ENCODE peak calls at places on chromosome 21, in four cellular contexts. J, G, C and F are unnamed samples.

GRCh38 chr21:16082038-16082816 is 352.4 kb downstream of the USP25 start:
- DNase-seq in J (no peak), G (no peak), C (no peak), F (no peak)

GRCh38 chr21:25639922-25640670 is 1.0 kb downstream of the JAM2 start:
- DNase-seq in J (no peak), G (peak; percentile 10), C (peak; percentile 44), F (no peak)

GRCh38 chr21:29185172-29185571 is 54.7 kb downstream of the MAP3K7CL start:
- DNase-seq in J (no peak), G (no peak), C (no peak), F (no peak)

GRCh38 chr21:22791986-22792560 is 1793.9 kb downstream of the NCAM2 start:
- DNase-seq in J (no peak), G (peak; percentile 38), C (no peak), F (no peak)

GRCh38 chr21:29025328-29025713 is 853 bp downstream of the USP16 start:
- DNase-seq in J (no peak), G (no peak), C (no peak), F (no peak)

GRCh38 chr21:32826317-32827167 is 55.0 kb upstream of the PAXBP1 start:
- DNase-seq in J (no peak), G (peak; percentile 83), C (peak; percentile 23), F (no peak)

GRCh38 chr21:37496972-37497371 is 130.4 kb downstream of the DYRK1A start:
- DNase-seq in J (no peak), G (no peak), C (no peak), F (no peak)

GRCh38 chr21:37338671-37339526 is 27.7 kb upstream of the DYRK1A start:
- DNase-seq in J (no peak), G (no peak), C (peak; percentile 69), F (no peak)

GRCh38 chr21:34037446-34037845 is 35.9 kb upstream of the MRPS6 start:
- DNase-seq in J (no peak), G (no peak), C (no peak), F (no peak)

GRCh38 chr21:33369586-33369985 is 33.6 kb upstream of the IFNGR2 start:
- DNase-seq in J (no peak), G (no peak), C (no peak), F (no peak)

GRCh38 chr21:25170681-25171080 is 436.6 kb downstream of the MRPL39 start:
- DNase-seq in J (no peak), G (no peak), C (no peak), F (no peak)

GRCh38 chr21:25462517-25462971 is 144.7 kb downstream of the MRPL39 start:
- DNase-seq in J (no peak), G (no peak), C (no peak), F (no peak)

GRCh38 chr21:17536381-17536780 is 23.5 kb downstream of the CXADR start:
- DNase-seq in J (no peak), G (peak; percentile 20), C (no peak), F (no peak)

GRCh38 chr21:32733356-32733755 is 5.5 kb upstream of the SYNJ1 start:
- DNase-seq in J (no peak), G (no peak), C (no peak), F (no peak)

GRCh38 chr21:35238119-35238518 is 189.0 kb upstream of the RUNX1 start:
- DNase-seq in J (no peak), G (no peak), C (no peak), F (no peak)
- H3K4me1 ChIP-seq in J (no peaks in the 10 kb centered on the region), G (no peaks in the 10 kb centered on the region), C (no peaks in the 10 kb centered on the region), F (peaks cover 7% of the 10 kb centered on the region)

GRCh38 chr21:42319851-42320602 is 4.8 kb upstream of the TFF3 start:
- DNase-seq in J (no peak), G (peak; percentile 55), C (no peak), F (no peak)
- TF ChIP-seq CTCF in J (no peak), G (no peak), C (peak; percentile 15), F (no peak)

GRCh38 chr21:45887121-45887611 is 94.4 kb upstream of the COL6A1 start:
- DNase-seq in J (no peak), G (no peak), C (peak; percentile 25), F (no peak)
- H3K4me1 ChIP-seq in J (no peaks in the 10 kb centered on the region), G (peaks cover 9% of the 10 kb centered on the region), C (peaks cover 13% of the 10 kb centered on the region), F (no peaks in the 10 kb centered on the region)

GRCh38 chr21:42239973-42240372 is 21.0 kb downstream of the ABCG1 start:
- DNase-seq in J (peak; percentile 13), G (no peak), C (no peak), F (no peak)
- TF ChIP-seq CTCF in J (no peak), G (no peak), C (no peak), F (no peak)

GRCh38 chr21:43993420-43993934 is 18.6 kb upstream of the TRAPPC10 start:
- DNase-seq in J (no peak), G (no peak), C (no peak), F (no peak)

GRCh38 chr21:43994085-43994484 is 18.0 kb upstream of the TRAPPC10 start:
- DNase-seq in J (no peak), G (no peak), C (no peak), F (no peak)

GRCh38 chr21:43992121-43992520 is 20.0 kb upstream of the TRAPPC10 start:
- DNase-seq in J (no peak), G (no peak), C (no peak), F (no peak)

GRCh38 chr21:43995521-43996105 is 16.5 kb upstream of the TRAPPC10 start:
- DNase-seq in J (no peak), G (no peak), C (no peak), F (no peak)

GRCh38 chr21:43994646-43995045 is 17.5 kb upstream of the TRAPPC10 start:
- DNase-seq in J (no peak), G (no peak), C (no peak), F (no peak)
- H3K4me1 ChIP-seq in J (no peaks in the 10 kb centered on the region), G (no peaks in the 10 kb centered on the region), C (no peaks in the 10 kb centered on the region), F (no peaks in the 10 kb centered on the region)

GRCh38 chr21:31145271-31145801 is 107.1 kb upstream of the KRTAP19-8 start:
- DNase-seq in J (no peak), G (no peak), C (no peak), F (no peak)

GRCh38 chr21:31141389-31142021 is 103.2 kb upstream of the KRTAP19-8 start:
- DNase-seq in J (no peak), G (no peak), C (peak; percentile 23), F (no peak)

GRCh38 chr21:31140025-31140424 is 101.7 kb upstream of the KRTAP19-8 start:
- DNase-seq in J (no peak), G (no peak), C (no peak), F (no peak)

GRCh38 chr21:31143021-31143420 is 104.7 kb upstream of the KRTAP19-8 start:
- DNase-seq in J (no peak), G (no peak), C (no peak), F (no peak)

GRCh38 chr21:31142600-31142999 is 104.3 kb upstream of the KRTAP19-8 start:
- DNase-seq in J (no peak), G (no peak), C (no peak), F (no peak)
- TF ChIP-seq CTCF in J (no peak), G (no peak), C (no peak), F (no peak)

GRCh38 chr21:44653656-44654575 is 543 bp downstream of the KRTAP12-4 start:
- DNase-seq in J (no peak), G (peak; percentile 8), C (no peak), F (no peak)
- H3K4me1 ChIP-seq in J (no peaks in the 10 kb centered on the region), G (no peaks in the 10 kb centered on the region), C (no peaks in the 10 kb centered on the region), F (no peaks in the 10 kb centered on the region)

DNA sequence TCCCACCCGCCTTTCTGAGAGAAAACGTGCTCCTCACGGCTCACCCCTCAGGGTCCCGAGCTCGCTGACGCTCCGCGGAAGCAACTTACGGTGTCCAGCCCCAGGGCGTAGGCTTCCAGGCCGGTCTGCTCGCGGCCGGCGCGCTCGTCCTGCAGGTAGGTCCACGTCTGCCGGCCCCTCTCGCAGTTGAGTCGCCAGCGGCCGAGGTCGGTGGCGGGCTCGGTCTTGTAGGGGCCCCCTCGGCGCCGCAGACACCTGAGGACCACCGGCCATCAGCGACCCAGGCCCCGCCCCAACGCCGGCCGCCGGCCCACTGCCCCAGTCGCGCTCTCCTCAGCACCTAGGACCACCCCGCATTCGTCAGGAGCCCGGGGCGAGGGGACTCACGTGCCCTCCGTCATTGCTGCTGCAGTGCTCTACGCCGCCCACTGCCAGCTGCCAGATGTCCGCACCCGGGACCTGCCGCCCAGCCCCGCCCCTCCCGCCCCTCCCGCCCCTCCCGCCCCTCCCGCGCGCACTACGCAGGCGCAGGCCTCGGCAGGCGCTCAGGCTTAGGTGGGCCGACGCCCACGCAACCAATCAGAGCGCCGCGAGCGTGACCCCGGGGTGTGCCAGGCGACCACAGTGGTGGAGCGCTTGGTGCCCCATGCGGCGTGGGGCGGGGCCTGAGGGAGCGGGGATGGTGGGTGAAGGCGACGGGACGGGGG is at the start of gene LSS:
- DNase-seq in J (peak; percentile 100), G (peak; percentile 97), C (peak; percentile 96), F (peak; percentile 98)
- TF ChIP-seq CTCF in J (no peak), G (no peak), C (no peak), F (no peak)

GRCh38 chr21:39633770-39634181 is 21.0 kb downstream of the B3GALT5 start:
- DNase-seq in J (no peak), G (no peak), C (no peak), F (no peak)

GRCh38 chr21:39633043-39633442 is 20.3 kb downstream of the B3GALT5 start:
- DNase-seq in J (no peak), G (no peak), C (no peak), F (no peak)

GRCh38 chr21:39630827-39631226 is 18.1 kb downstream of the B3GALT5 start:
- DNase-seq in J (no peak), G (no peak), C (no peak), F (no peak)

GRCh38 chr21:39630191-39630591 is 17.5 kb downstream of the B3GALT5 start:
- DNase-seq in J (no peak), G (no peak), C (no peak), F (no peak)

GRCh38 chr21:39631842-39632577 is 19.3 kb downstream of the B3GALT5 start:
- DNase-seq in J (no peak), G (no peak), C (no peak), F (no peak)
- H3K4me1 ChIP-seq in J (peaks cover 2% of the 10 kb centered on the region), G (no peaks in the 10 kb centered on the region), C (no peaks in the 10 kb centered on the region), F (peaks cover 7% of the 10 kb centered on the region)